ENCODE peak calls at places on chromosomes 1 and 21, in ten cellular contexts. One of them, this sample, is unnamed.

GRCh38 chr1:54456921-54457529 is 50.8 kb upstream of the SSBP3 start:
- DNase-seq in endothelial cell: no peak
- DNase-seq in GM20000: no peak
- DNase-seq in foreskin keratinocyte: no peak
- DNase-seq in BE2C: no peak
- DNase-seq in osteocyte: no peak
- DNase-seq in cardiac muscle cell: no peak
- DNase-seq in tibial artery: no peak
- DNase-seq in PC-9: no peak
- DNase-seq in heart left ventricle: no peak
- DNase-seq in this sample: no peak

GRCh38 chr1:108785264-108785663 is 38.8 kb downstream of the STXBP3 start:
- DNase-seq in PC-9: peak; percentile 28
- DNase-seq in osteocyte: no peak
- DNase-seq in BE2C: no peak
- DNase-seq in GM20000: no peak
- DNase-seq in heart left ventricle: no peak
- DNase-seq in tibial artery: no peak
- DNase-seq in endothelial cell: no peak
- DNase-seq in foreskin keratinocyte: no peak
- DNase-seq in cardiac muscle cell: no peak
- DNase-seq in this sample: no peak

GRCh38 chr1:194114288-194114687 is 927.9 kb upstream of the B3GALT2 start:
- DNase-seq in tibial artery: no peak
- DNase-seq in endothelial cell: no peak
- DNase-seq in BE2C: no peak
- DNase-seq in heart left ventricle: no peak
- DNase-seq in PC-9: no peak
- DNase-seq in foreskin keratinocyte: no peak
- DNase-seq in GM20000: no peak
- DNase-seq in osteocyte: no peak
- DNase-seq in cardiac muscle cell: no peak
- DNase-seq in this sample: no peak

GRCh38 chr1:101479945-101480344 is 243.1 kb downstream of the S1PR1 start:
- DNase-seq in BE2C: no peak
- DNase-seq in endothelial cell: no peak
- DNase-seq in tibial artery: no peak
- DNase-seq in heart left ventricle: no peak
- DNase-seq in PC-9: no peak
- DNase-seq in cardiac muscle cell: no peak
- DNase-seq in osteocyte: no peak
- DNase-seq in GM20000: no peak
- DNase-seq in foreskin keratinocyte: no peak
- DNase-seq in this sample: no peak

GRCh38 chr1:113903496-113904291 is 905 bp downstream of the AP4B1 start:
- DNase-seq in GM20000: no peak
- DNase-seq in tibial artery: no peak
- DNase-seq in PC-9: no peak
- DNase-seq in foreskin keratinocyte: no peak
- DNase-seq in heart left ventricle: no peak
- DNase-seq in endothelial cell: no peak
- DNase-seq in cardiac muscle cell: no peak
- DNase-seq in osteocyte: no peak
- DNase-seq in BE2C: no peak
- DNase-seq in this sample: no peak

GRCh38 chr1:33429332-33429731 is 1.6 kb downstream of the PHC2 start:
- DNase-seq in tibial artery: no peak
- DNase-seq in heart left ventricle: no peak
- DNase-seq in osteocyte: no peak
- DNase-seq in foreskin keratinocyte: no peak
- DNase-seq in PC-9: no peak
- DNase-seq in endothelial cell: no peak
- DNase-seq in GM20000: no peak
- DNase-seq in cardiac muscle cell: no peak
- DNase-seq in BE2C: no peak
- DNase-seq in this sample: no peak

GRCh38 chr1:160354388-160354985 is 11.3 kb downstream of the NCSTN start:
- DNase-seq in BE2C: peak; percentile 46
- DNase-seq in tibial artery: no peak
- DNase-seq in cardiac muscle cell: peak; percentile 48
- DNase-seq in foreskin keratinocyte: no peak
- DNase-seq in osteocyte: no peak
- DNase-seq in PC-9: peak; percentile 25
- DNase-seq in endothelial cell: peak; percentile 47
- DNase-seq in GM20000: no peak
- DNase-seq in heart left ventricle: no peak
- DNase-seq in this sample: peak; percentile 53

GRCh38 chr1:54604051-54604450 is 19.3 kb downstream of the FAM151A start:
- DNase-seq in GM20000: no peak
- DNase-seq in BE2C: no peak
- DNase-seq in osteocyte: no peak
- DNase-seq in PC-9: peak; percentile 12
- DNase-seq in tibial artery: no peak
- DNase-seq in foreskin keratinocyte: no peak
- DNase-seq in endothelial cell: no peak
- DNase-seq in cardiac muscle cell: no peak
- DNase-seq in heart left ventricle: no peak
- DNase-seq in this sample: no peak

GRCh38 chr1:214296860-214297699 is 16.1 kb downstream of the SMYD2 start:
- DNase-seq in cardiac muscle cell: peak; percentile 22
- DNase-seq in foreskin keratinocyte: peak; percentile 74
- DNase-seq in tibial artery: no peak
- DNase-seq in osteocyte: no peak
- DNase-seq in BE2C: no peak
- DNase-seq in heart left ventricle: no peak
- DNase-seq in GM20000: no peak
- DNase-seq in PC-9: peak; percentile 94
- DNase-seq in endothelial cell: no peak
- DNase-seq in this sample: no peak

GRCh38 chr1:1569341-1569740 is 5.3 kb downstream of the SSU72 start:
- DNase-seq in osteocyte: no peak
- DNase-seq in GM20000: no peak
- DNase-seq in cardiac muscle cell: no peak
- DNase-seq in foreskin keratinocyte: no peak
- DNase-seq in PC-9: no peak
- DNase-seq in heart left ventricle: no peak
- DNase-seq in endothelial cell: no peak
- DNase-seq in tibial artery: no peak
- DNase-seq in BE2C: no peak
- DNase-seq in this sample: no peak

GRCh38 chr1:1578371-1578940 is 3.8 kb upstream of the SSU72 start:
- DNase-seq in BE2C: no peak
- DNase-seq in GM20000: no peak
- DNase-seq in tibial artery: no peak
- DNase-seq in PC-9: no peak
- DNase-seq in cardiac muscle cell: no peak
- DNase-seq in endothelial cell: no peak
- DNase-seq in heart left ventricle: no peak
- DNase-seq in foreskin keratinocyte: no peak
- DNase-seq in osteocyte: no peak
- DNase-seq in this sample: no peak

GRCh38 chr1:1574721-1575537 is at the start of gene SSU72:
- DNase-seq in BE2C: peak; percentile 96
- DNase-seq in heart left ventricle: peak; percentile 93
- DNase-seq in GM20000: peak; percentile 99
- DNase-seq in tibial artery: peak; percentile 93
- DNase-seq in endothelial cell: peak; percentile 92
- DNase-seq in foreskin keratinocyte: peak; percentile 74
- DNase-seq in osteocyte: peak; percentile 97
- DNase-seq in PC-9: peak; percentile 76
- DNase-seq in cardiac muscle cell: peak; percentile 94
- DNase-seq in this sample: peak; percentile 88

GRCh38 chr1:1577367-1578011 is 2.8 kb upstream of the SSU72 start:
- DNase-seq in tibial artery: no peak
- DNase-seq in foreskin keratinocyte: no peak
- DNase-seq in cardiac muscle cell: no peak
- DNase-seq in PC-9: no peak
- DNase-seq in BE2C: no peak
- DNase-seq in osteocyte: no peak
- DNase-seq in heart left ventricle: no peak
- DNase-seq in endothelial cell: no peak
- DNase-seq in GM20000: no peak
- DNase-seq in this sample: no peak

DNA sequence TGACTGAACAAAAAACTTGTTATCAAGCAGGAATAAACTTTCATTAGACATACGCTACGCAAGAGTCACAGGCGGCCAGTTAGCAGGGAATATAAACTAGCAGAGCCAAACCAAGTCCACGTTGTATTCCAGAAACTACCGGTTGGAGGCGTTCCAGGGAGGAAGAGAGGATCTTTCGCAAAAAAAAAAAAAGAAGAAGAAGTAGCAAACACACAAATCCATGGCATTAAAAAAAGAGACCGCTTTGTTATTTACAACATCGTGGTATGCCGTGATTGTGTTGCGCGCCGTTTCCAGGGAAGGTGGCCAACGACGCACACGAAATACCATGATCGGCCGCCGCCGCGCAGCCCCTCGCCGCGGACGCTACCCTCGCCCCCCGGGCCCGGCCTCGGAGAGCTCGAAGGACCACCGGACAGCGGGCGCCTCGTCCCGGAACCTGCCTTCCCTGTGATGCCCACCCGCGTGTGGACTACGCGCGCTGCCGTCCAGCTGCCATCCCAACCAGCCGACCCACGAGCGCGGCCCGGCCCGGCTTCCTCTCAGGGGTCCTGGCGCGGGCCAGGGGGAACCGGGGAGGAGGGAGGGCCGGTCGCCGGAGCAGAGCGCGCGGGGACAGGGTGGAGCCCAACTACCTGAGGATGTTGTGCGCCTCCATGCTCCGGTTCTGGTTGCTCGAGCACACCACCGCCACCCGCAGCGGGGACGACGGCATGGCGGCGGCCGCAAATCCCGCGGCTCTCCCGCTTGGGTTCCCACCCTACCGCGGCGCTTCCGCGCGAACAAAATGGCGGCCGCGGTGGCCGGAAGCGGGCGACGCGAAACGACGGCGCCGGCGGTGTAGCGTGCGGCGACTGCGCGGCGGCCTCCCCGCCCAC is 581 bp downstream of the SSU72 start:
- DNase-seq in tibial artery: peak; percentile 78
- DNase-seq in foreskin keratinocyte: peak; percentile 42
- DNase-seq in cardiac muscle cell: peak; percentile 83
- DNase-seq in BE2C: peak; percentile 69
- DNase-seq in endothelial cell: peak; percentile 69
- DNase-seq in GM20000: peak; percentile 93
- DNase-seq in osteocyte: peak; percentile 90
- DNase-seq in heart left ventricle: peak; percentile 57
- DNase-seq in PC-9: peak; percentile 45
- DNase-seq in this sample: peak; percentile 48
- TF ChIP-seq CTCF in tibial artery: no peak
- TF ChIP-seq CTCF in foreskin keratinocyte: peak; percentile 45
- TF ChIP-seq CTCF in cardiac muscle cell: peak; percentile 18
- TF ChIP-seq CTCF in BE2C: peak; percentile 57
- TF ChIP-seq CTCF in endothelial cell: peak; percentile 38
- TF ChIP-seq CTCF in GM20000: no peak
- TF ChIP-seq CTCF in osteocyte: peak; percentile 44
- TF ChIP-seq CTCF in heart left ventricle: peak; percentile 20
- TF ChIP-seq CTCF in PC-9: peak; percentile 54
- TF ChIP-seq CTCF in this sample: no peak

GRCh38 chr1:151293093-151293492 is 11.0 kb downstream of the ZNF687 start:
- DNase-seq in tibial artery: no peak
- DNase-seq in heart left ventricle: no peak
- DNase-seq in BE2C: no peak
- DNase-seq in foreskin keratinocyte: no peak
- DNase-seq in cardiac muscle cell: no peak
- DNase-seq in endothelial cell: no peak
- DNase-seq in GM20000: no peak
- DNase-seq in osteocyte: no peak
- DNase-seq in PC-9: peak; percentile 17
- DNase-seq in this sample: no peak

GRCh38 chr1:151289991-151290708 is 8.1 kb downstream of the ZNF687 start:
- DNase-seq in foreskin keratinocyte: no peak
- DNase-seq in osteocyte: no peak
- DNase-seq in GM20000: no peak
- DNase-seq in tibial artery: no peak
- DNase-seq in heart left ventricle: no peak
- DNase-seq in cardiac muscle cell: no peak
- DNase-seq in PC-9: no peak
- DNase-seq in BE2C: no peak
- DNase-seq in endothelial cell: no peak
- DNase-seq in this sample: no peak

GRCh38 chr1:151290709-151291303 is 8.7 kb downstream of the ZNF687 start:
- DNase-seq in GM20000: no peak
- DNase-seq in heart left ventricle: no peak
- DNase-seq in endothelial cell: no peak
- DNase-seq in tibial artery: no peak
- DNase-seq in cardiac muscle cell: no peak
- DNase-seq in foreskin keratinocyte: no peak
- DNase-seq in BE2C: no peak
- DNase-seq in PC-9: no peak
- DNase-seq in osteocyte: no peak
- DNase-seq in this sample: no peak

GRCh38 chr1:151294748-151295462 is 12.8 kb downstream of the ZNF687 start:
- DNase-seq in tibial artery: no peak
- DNase-seq in endothelial cell: no peak
- DNase-seq in PC-9: peak; percentile 16
- DNase-seq in cardiac muscle cell: no peak
- DNase-seq in foreskin keratinocyte: no peak
- DNase-seq in GM20000: no peak
- DNase-seq in osteocyte: no peak
- DNase-seq in heart left ventricle: no peak
- DNase-seq in BE2C: no peak
- DNase-seq in this sample: no peak

GRCh38 chr1:151292207-151293030 is 10.3 kb downstream of the ZNF687 start:
- DNase-seq in foreskin keratinocyte: no peak
- DNase-seq in endothelial cell: no peak
- DNase-seq in osteocyte: no peak
- DNase-seq in cardiac muscle cell: no peak
- DNase-seq in heart left ventricle: no peak
- DNase-seq in PC-9: peak; percentile 24
- DNase-seq in BE2C: no peak
- DNase-seq in tibial artery: no peak
- DNase-seq in GM20000: no peak
- DNase-seq in this sample: no peak
- TF ChIP-seq CTCF in foreskin keratinocyte: no peak
- TF ChIP-seq CTCF in endothelial cell: peak; percentile 24
- TF ChIP-seq CTCF in osteocyte: no peak
- TF ChIP-seq CTCF in cardiac muscle cell: peak; percentile 6
- TF ChIP-seq CTCF in heart left ventricle: no peak
- TF ChIP-seq CTCF in PC-9: no peak
- TF ChIP-seq CTCF in BE2C: no peak
- TF ChIP-seq CTCF in tibial artery: no peak
- TF ChIP-seq CTCF in GM20000: no peak
- TF ChIP-seq CTCF in this sample: no peak

GRCh38 chr1:150696995-150697927 is at the start of gene GOLPH3L:
- DNase-seq in PC-9: peak; percentile 99
- DNase-seq in tibial artery: peak; percentile 98
- DNase-seq in GM20000: peak; percentile 88
- DNase-seq in foreskin keratinocyte: peak; percentile 100
- DNase-seq in BE2C: peak; percentile 95
- DNase-seq in heart left ventricle: peak; percentile 95
- DNase-seq in cardiac muscle cell: peak; percentile 97
- DNase-seq in osteocyte: peak; percentile 96
- DNase-seq in endothelial cell: peak; percentile 86
- DNase-seq in this sample: peak; percentile 97
- TF ChIP-seq CTCF in PC-9: no peak
- TF ChIP-seq CTCF in tibial artery: no peak
- TF ChIP-seq CTCF in GM20000: no peak
- TF ChIP-seq CTCF in foreskin keratinocyte: peak; percentile 41
- TF ChIP-seq CTCF in BE2C: peak; percentile 35
- TF ChIP-seq CTCF in heart left ventricle: no peak
- TF ChIP-seq CTCF in cardiac muscle cell: peak; percentile 22
- TF ChIP-seq CTCF in osteocyte: peak; percentile 46
- TF ChIP-seq CTCF in endothelial cell: no peak
- TF ChIP-seq CTCF in this sample: no peak

GRCh38 chr21:44910229-44911065 is 10.3 kb downstream of the ITGB2 start:
- DNase-seq in foreskin keratinocyte: no peak
- DNase-seq in endothelial cell: no peak
- DNase-seq in BE2C: no peak
- DNase-seq in heart left ventricle: no peak
- DNase-seq in PC-9: no peak
- DNase-seq in GM20000: no peak
- DNase-seq in osteocyte: no peak
- DNase-seq in tibial artery: no peak
- DNase-seq in cardiac muscle cell: no peak
- DNase-seq in this sample: no peak
- TF ChIP-seq CTCF in foreskin keratinocyte: no peak
- TF ChIP-seq CTCF in endothelial cell: no peak
- TF ChIP-seq CTCF in BE2C: no peak
- TF ChIP-seq CTCF in heart left ventricle: no peak
- TF ChIP-seq CTCF in PC-9: no peak
- TF ChIP-seq CTCF in GM20000: no peak
- TF ChIP-seq CTCF in osteocyte: no peak
- TF ChIP-seq CTCF in tibial artery: no peak
- TF ChIP-seq CTCF in cardiac muscle cell: no peak
- TF ChIP-seq CTCF in this sample: no peak